ENCODE peak calls at places on chromosomes 16 and 17, in five cellular contexts. X is B cell, H is kidney, N is GM10248, D is lower lobe of right lung. S is an unnamed sample.

GRCh38 chr17:67377727-67378443 is 804 bp downstream of the PITPNC1 start:
- DNase-seq in X (peak; percentile 43), H (peak; percentile 89), N (peak; percentile 58), D (peak; percentile 75), S (peak; percentile 78)

GRCh38 chr17:859461-860195 is 77.5 kb downstream of the MRM3 start:
- DNase-seq in X (no peak), H (no peak), N (no peak), D (no peak), S (no peak)

GRCh38 chr17:57408064-57408811 is 151.9 kb downstream of the MSI2 start:
- DNase-seq in X (no peak), H (no peak), N (peak; percentile 48), D (peak; percentile 53), S (peak; percentile 48)

GRCh38 chr17:75241502-75241901 is 19.9 kb downstream of the GGA3 start:
- DNase-seq in X (no peak), H (no peak), N (no peak), D (no peak), S (no peak)

GRCh38 chr17:73546770-73547345 is 97.4 kb downstream of the SDK2 start:
- DNase-seq in X (peak; percentile 80), H (no peak), N (peak; percentile 49), D (peak; percentile 88), S (peak; percentile 45)

GRCh38 chr17:16972346-16972745 is 428 bp upstream of the TNFRSF13B start:
- DNase-seq in X (no peak), H (no peak), N (no peak), D (no peak), S (no peak)

GRCh38 chr16:75340715-75341500 is 89.5 kb upstream of the BCAR1 start:
- DNase-seq in X (no peak), H (no peak), N (no peak), D (no peak), S (no peak)

GRCh38 chr16:22938647-22939046 is 124.7 kb downstream of the HS3ST2 start:
- DNase-seq in X (no peak), H (no peak), N (no peak), D (no peak), S (no peak)

GRCh38 chr16:22353188-22353919 is 21.1 kb downstream of the CDR2 start:
- DNase-seq in X (no peak), H (no peak), N (peak; percentile 28), D (no peak), S (no peak)

GRCh38 chr17:1783834-1784611 is 22.2 kb downstream of the SERPINF1 start:
- DNase-seq in X (peak; percentile 75), H (peak; percentile 83), N (peak; percentile 53), D (peak; percentile 86), S (peak; percentile 45)

GRCh38 chr16:79651363-79651762 is 50.8 kb upstream of the MAF start:
- DNase-seq in X (no peak), H (no peak), N (no peak), D (no peak), S (no peak)

DNA sequence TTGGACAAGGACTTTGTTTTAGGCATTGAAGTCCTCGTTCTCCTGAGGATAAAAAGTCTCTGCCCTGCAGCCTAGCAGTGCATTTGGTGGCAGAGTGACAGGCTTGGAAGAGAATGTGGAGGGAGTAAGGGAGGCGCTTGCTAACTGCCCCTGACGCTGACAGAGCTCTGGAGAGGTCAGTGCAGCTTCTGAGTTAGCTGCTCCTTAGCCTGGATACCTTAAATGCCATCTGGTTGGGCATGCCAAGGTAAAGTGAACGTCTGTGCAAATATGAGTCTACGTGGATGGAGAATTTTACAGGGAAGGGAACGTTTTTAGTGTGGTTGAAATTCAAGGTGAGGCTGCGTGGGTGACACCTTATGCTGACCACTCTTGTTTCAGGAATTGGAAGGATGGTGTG is 44.4 kb downstream of the SEC14L1 start:
- DNase-seq in X (no peak), H (no peak), N (no peak), D (no peak), S (no peak)
- TF ChIP-seq CTCF in X (no peak), H (no peak), N (no peak), D (no peak), S (no peak)

GRCh38 chr17:7613769-7614421 is 802 bp downstream of the FXR2 start:
- DNase-seq in X (no peak), H (no peak), N (no peak), D (peak; percentile 28), S (no peak)
- TF ChIP-seq CTCF in X (no peak), H (no peak), N (no peak), D (no peak), S (no peak)

GRCh38 chr16:54935411-54936085 is 4.9 kb downstream of the IRX5 start:
- DNase-seq in X (no peak), H (no peak), N (no peak), D (no peak), S (no peak)

GRCh38 chr16:54937673-54938350 is 7.1 kb downstream of the IRX5 start:
- DNase-seq in X (no peak), H (no peak), N (no peak), D (no peak), S (no peak)

GRCh38 chr16:54936086-54936978 is 5.7 kb downstream of the IRX5 start:
- DNase-seq in X (no peak), H (peak; percentile 70), N (no peak), D (no peak), S (peak; percentile 40)

GRCh38 chr16:54938351-54939346 is 8.0 kb downstream of the IRX5 start:
- DNase-seq in X (no peak), H (peak; percentile 64), N (no peak), D (peak; percentile 63), S (no peak)

GRCh38 chr16:54936979-54937672 is 6.5 kb downstream of the IRX5 start:
- DNase-seq in X (no peak), H (peak; percentile 85), N (no peak), D (peak; percentile 80), S (peak; percentile 52)
- TF ChIP-seq CTCF in X (no peak), H (peak; percentile 6), N (no peak), D (peak; percentile 51), S (no peak)

DNA sequence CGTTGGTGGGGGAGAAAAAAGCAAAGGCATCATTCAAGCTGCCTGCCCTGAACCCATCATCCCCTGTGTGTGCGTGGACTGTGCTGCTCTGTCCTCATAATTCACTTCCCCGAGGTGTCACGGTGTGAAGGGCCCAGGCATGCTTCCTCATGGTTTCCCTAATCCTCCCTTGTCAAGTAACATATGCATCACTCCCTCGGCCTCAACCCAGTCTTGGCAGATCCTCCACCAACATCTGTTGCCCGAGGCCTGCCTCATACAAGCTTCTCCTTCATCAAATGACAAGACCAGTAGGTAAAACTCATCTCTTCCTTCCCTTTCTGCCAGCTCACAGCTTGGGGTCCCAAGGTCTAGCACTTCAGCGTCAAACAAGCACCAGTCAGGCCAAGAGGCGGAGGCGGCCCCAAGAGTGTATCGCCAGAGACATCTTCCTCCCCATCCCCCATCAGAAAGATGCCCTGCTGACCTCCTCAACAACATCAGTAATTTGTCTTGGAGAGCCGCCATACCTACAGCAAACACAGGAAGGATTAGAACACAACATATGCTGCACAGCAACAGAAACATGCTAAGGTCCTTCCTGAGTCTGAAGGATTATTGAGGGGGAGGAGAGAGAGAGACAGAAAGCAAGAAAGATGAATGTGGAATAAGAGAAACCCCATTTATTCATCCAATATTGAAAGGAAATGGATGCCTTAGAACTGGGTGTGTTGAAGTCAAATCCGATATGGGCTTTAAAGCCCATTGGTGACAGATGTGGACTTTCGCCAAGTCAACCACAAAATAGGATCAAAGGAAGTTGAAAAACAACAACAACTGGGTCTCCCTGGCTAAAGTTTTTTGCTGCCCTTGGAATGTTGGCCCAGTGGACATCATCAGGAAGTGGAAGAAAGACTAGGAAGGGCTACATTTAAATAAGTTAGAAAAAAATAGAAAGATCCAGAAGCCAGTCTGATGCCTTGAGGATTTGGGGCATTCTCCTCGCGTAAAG is 38.4 kb downstream of the SOX9 start:
- DNase-seq in X (no peak), H (no peak), N (no peak), D (no peak), S (no peak)
- TF ChIP-seq CTCF in X (no peak), H (no peak), N (no peak), D (no peak), S (no peak)

GRCh38 chr16:53207810-53208752 is 153.3 kb downstream of the CHD9 start:
- DNase-seq in X (peak; percentile 53), H (no peak), N (peak; percentile 81), D (no peak), S (peak; percentile 71)
- TF ChIP-seq CTCF in X (peak; percentile 82), H (peak; percentile 53), N (peak; percentile 52), D (peak; percentile 57), S (peak; percentile 12)

GRCh38 chr16:84735846-84736586 is 36.2 kb downstream of the USP10 start:
- DNase-seq in X (no peak), H (no peak), N (no peak), D (peak; percentile 55), S (no peak)
- TF ChIP-seq CTCF in X (no peak), H (peak; percentile 19), N (no peak), D (no peak), S (no peak)

GRCh38 chr17:76529224-76529642 is 8.3 kb downstream of the CYGB start:
- DNase-seq in X (no peak), H (peak; percentile 95), N (no peak), D (peak; percentile 80), S (no peak)

GRCh38 chr17:76528156-76528527 is 9.4 kb downstream of the CYGB start:
- DNase-seq in X (no peak), H (peak; percentile 77), N (no peak), D (no peak), S (no peak)

GRCh38 chr17:76529643-76530488 is 7.6 kb downstream of the CYGB start:
- DNase-seq in X (no peak), H (peak; percentile 95), N (no peak), D (peak; percentile 83), S (no peak)

GRCh38 chr17:76527430-76528111 is 9.9 kb downstream of the CYGB start:
- DNase-seq in X (peak; percentile 85), H (peak; percentile 89), N (peak; percentile 54), D (peak; percentile 68), S (peak; percentile 67)

DNA sequence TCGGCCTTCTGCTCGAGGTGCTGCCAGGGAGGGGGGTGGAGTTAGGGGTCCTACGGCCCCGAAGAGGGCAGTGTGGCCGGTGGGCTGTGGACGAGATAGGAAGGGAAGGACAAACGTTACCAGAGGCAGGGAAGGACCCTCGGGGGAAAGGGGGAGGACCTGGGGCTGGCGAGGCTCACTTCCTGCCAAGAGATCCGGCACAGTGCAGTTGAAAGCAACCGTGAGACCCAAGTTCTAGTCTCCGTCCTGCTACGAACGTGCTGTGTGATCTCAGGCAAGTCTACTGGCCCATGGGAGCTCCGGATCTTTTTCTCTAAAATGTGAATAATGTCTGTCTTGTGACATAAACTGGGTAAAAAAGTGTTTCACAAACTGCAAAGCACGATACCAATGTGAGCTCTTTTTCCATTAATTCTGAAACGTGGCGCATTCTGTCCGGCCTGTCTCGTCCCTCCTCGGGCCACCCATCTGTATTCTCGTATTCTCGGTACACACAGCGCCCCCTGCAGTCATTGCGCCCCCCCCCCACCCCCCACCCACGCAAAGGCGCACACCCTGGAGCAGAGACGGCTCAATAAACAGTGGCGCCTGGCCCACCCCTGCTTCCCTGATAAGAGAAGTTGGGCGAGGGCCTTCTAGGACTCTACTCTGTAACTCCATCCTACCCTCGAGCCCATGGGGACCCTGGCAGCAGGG is 8.8 kb downstream of the CYGB start:
- DNase-seq in X (no peak), H (peak; percentile 81), N (no peak), D (no peak), S (no peak)
- TF ChIP-seq CTCF in X (peak; percentile 19), H (no peak), N (no peak), D (peak; percentile 20), S (no peak)

S was measured in GM20000.